ENCODE peak calls at places on chromosome 15, in nine cellular contexts. O is effector CD8-positive, alpha-beta T cell; Z is T-helper 2 cell; S is activated naive CD4-positive, alpha-beta T cell treated with anti-CD3 and anti-CD28 coated beads, Interleukin-2, amount 50 U/mL, for 72 hours; F is NAMALWA; Q is T-helper 1 cell; Y is NCI-H187; W is cardiac fibroblast; A is NCI-H226. N is an unnamed sample.
A peak's percentile ranks its signal among the peaks of the same experiment; 100 is the strongest.

GRCh38 chr15:93076217-93076616 is 12.8 kb downstream of the RGMA start:
- DNase-seq in S (no peak), A (no peak), Z (no peak), W (no peak), Q (no peak), O (no peak), Y (no peak), F (no peak), N (no peak)

GRCh38 chr15:48865387-48866079 is 12.4 kb upstream of the EID1 start:
- DNase-seq in W (peak; percentile 75), Y (no peak), A (peak; percentile 42), Z (no peak), S (no peak), F (no peak), O (no peak), Q (no peak), N (peak; percentile 20)

GRCh38 chr15:48674876-48675275 is 29.4 kb upstream of the FBN1 start:
- DNase-seq in Z (no peak), O (no peak), S (no peak), A (no peak), W (peak; percentile 86), F (no peak), Y (no peak), Q (no peak), N (no peak)

GRCh38 chr15:64949383-64950141 is 37.9 kb downstream of the ANKDD1A start:
- DNase-seq in F (no peak), S (no peak), Y (no peak), A (no peak), Q (no peak), O (no peak), Z (no peak), W (no peak), N (no peak)

GRCh38 chr15:50906954-50907865 is 1.3 kb upstream of the AP4E1 start:
- DNase-seq in Z (peak; percentile 60), A (peak; percentile 58), S (peak; percentile 69), W (no peak), Y (peak; percentile 17), F (peak; percentile 77), O (peak; percentile 67), Q (peak; percentile 72), N (peak; percentile 42)

GRCh38 chr15:22942306-22942855 is 37.8 kb downstream of the CYFIP1 start:
- DNase-seq in W (no peak), A (no peak), Y (no peak), F (no peak), Z (no peak), Q (no peak), O (no peak), S (no peak), N (no peak)

GRCh38 chr15:70383856-70384255 is 286.1 kb upstream of the TLE3 start:
- DNase-seq in A (no peak), O (no peak), S (no peak), Y (no peak), Z (no peak), W (no peak), F (no peak), Q (no peak), N (no peak)

GRCh38 chr15:74631935-74632560 is 16.4 kb downstream of the CLK3 start:
- DNase-seq in Z (peak; percentile 47), Q (peak; percentile 28), Y (no peak), W (peak; percentile 61), A (peak; percentile 38), S (peak; percentile 69), F (peak; percentile 78), O (peak; percentile 37), N (peak; percentile 71)

N was measured in OCI-M1.